ENCODE peak calls at places on chromosomes 13 and 19, in seven cellular contexts. One of them, this sample, is unnamed.

GRCh38 chr13:113722921-113723320 is 36.1 kb upstream of the TMEM255B start:
- DNase-seq in thoracic aorta: no peak
- DNase-seq in heart right ventricle: no peak
- DNase-seq in PC-3: no peak
- DNase-seq in MM.1S: no peak
- DNase-seq in HL-60: no peak
- DNase-seq in epithelial cell of esophagus: no peak
- DNase-seq in this sample: no peak

GRCh38 chr19:5153601-5154128 is 184.8 kb downstream of the KDM4B start:
- DNase-seq in thoracic aorta: no peak
- DNase-seq in heart right ventricle: no peak
- DNase-seq in PC-3: no peak
- DNase-seq in MM.1S: no peak
- DNase-seq in HL-60: no peak
- DNase-seq in epithelial cell of esophagus: no peak
- DNase-seq in this sample: no peak

GRCh38 chr19:16749326-16749725 is 29.7 kb downstream of the NWD1 start:
- DNase-seq in thoracic aorta: no peak
- DNase-seq in heart right ventricle: no peak
- DNase-seq in PC-3: no peak
- DNase-seq in MM.1S: no peak
- DNase-seq in HL-60: no peak
- DNase-seq in epithelial cell of esophagus: no peak
- DNase-seq in this sample: no peak

GRCh38 chr13:98549006-98549727 is 27.7 kb downstream of the STK24 start:
- DNase-seq in thoracic aorta: no peak
- DNase-seq in heart right ventricle: no peak
- DNase-seq in PC-3: peak; percentile 29
- DNase-seq in MM.1S: no peak
- DNase-seq in HL-60: peak; percentile 43
- DNase-seq in epithelial cell of esophagus: peak; percentile 86
- DNase-seq in this sample: no peak

GRCh38 chr19:33048806-33049676 is 15.6 kb downstream of the RHPN2 start:
- DNase-seq in thoracic aorta: no peak
- DNase-seq in heart right ventricle: no peak
- DNase-seq in PC-3: peak; percentile 18
- DNase-seq in MM.1S: no peak
- DNase-seq in HL-60: no peak
- DNase-seq in epithelial cell of esophagus: peak; percentile 52
- DNase-seq in this sample: no peak

GRCh38 chr19:50414850-50415660 is 3.7 kb upstream of the SPIB start:
- DNase-seq in thoracic aorta: no peak
- DNase-seq in heart right ventricle: peak; percentile 80
- DNase-seq in PC-3: peak; percentile 24
- DNase-seq in MM.1S: peak; percentile 12
- DNase-seq in HL-60: peak; percentile 66
- DNase-seq in epithelial cell of esophagus: peak; percentile 64
- DNase-seq in this sample: peak; percentile 25

GRCh38 chr13:62088155-62088554 is 672.5 kb upstream of the PCDH20 start:
- DNase-seq in thoracic aorta: no peak
- DNase-seq in heart right ventricle: no peak
- DNase-seq in PC-3: no peak
- DNase-seq in MM.1S: no peak
- DNase-seq in HL-60: no peak
- DNase-seq in epithelial cell of esophagus: no peak
- DNase-seq in this sample: no peak

GRCh38 chr19:15549581-15549980 is 41.3 kb downstream of the CYP4F22 start:
- DNase-seq in thoracic aorta: no peak
- DNase-seq in heart right ventricle: no peak
- DNase-seq in PC-3: no peak
- DNase-seq in MM.1S: no peak
- DNase-seq in HL-60: no peak
- DNase-seq in epithelial cell of esophagus: no peak
- DNase-seq in this sample: no peak

GRCh38 chr19:29532956-29533355 is 7.2 kb downstream of the VSTM2B start:
- DNase-seq in thoracic aorta: no peak
- DNase-seq in heart right ventricle: no peak
- DNase-seq in PC-3: no peak
- DNase-seq in MM.1S: no peak
- DNase-seq in HL-60: no peak
- DNase-seq in epithelial cell of esophagus: no peak
- DNase-seq in this sample: no peak

GRCh38 chr13:78709028-78709427 is 50.1 kb upstream of the OBI1 start:
- DNase-seq in thoracic aorta: no peak
- DNase-seq in heart right ventricle: no peak
- DNase-seq in PC-3: peak; percentile 79
- DNase-seq in MM.1S: no peak
- DNase-seq in HL-60: no peak
- DNase-seq in epithelial cell of esophagus: peak; percentile 68
- DNase-seq in this sample: no peak

GRCh38 chr13:43291289-43292055 is 268.1 kb downstream of the DNAJC15 start:
- DNase-seq in thoracic aorta: no peak
- DNase-seq in heart right ventricle: no peak
- DNase-seq in PC-3: no peak
- DNase-seq in MM.1S: peak; percentile 26
- DNase-seq in HL-60: no peak
- DNase-seq in epithelial cell of esophagus: no peak
- DNase-seq in this sample: no peak

GRCh38 chr13:113671066-113672001 is 4.3 kb downstream of the GRK1 start:
- DNase-seq in thoracic aorta: no peak
- DNase-seq in heart right ventricle: no peak
- DNase-seq in PC-3: no peak
- DNase-seq in MM.1S: no peak
- DNase-seq in HL-60: no peak
- DNase-seq in epithelial cell of esophagus: no peak
- DNase-seq in this sample: no peak

GRCh38 chr13:58619396-58620113 is 988.0 kb downstream of the PCDH17 start:
- DNase-seq in thoracic aorta: no peak
- DNase-seq in heart right ventricle: no peak
- DNase-seq in PC-3: no peak
- DNase-seq in MM.1S: peak; percentile 51
- DNase-seq in HL-60: no peak
- DNase-seq in epithelial cell of esophagus: no peak
- DNase-seq in this sample: no peak

GRCh38 chr13:45196622-45197021 is 4.2 kb downstream of the KCTD4 start:
- DNase-seq in thoracic aorta: no peak
- DNase-seq in heart right ventricle: no peak
- DNase-seq in PC-3: peak; percentile 63
- DNase-seq in MM.1S: peak; percentile 20
- DNase-seq in HL-60: no peak
- DNase-seq in epithelial cell of esophagus: peak; percentile 92
- DNase-seq in this sample: no peak

GRCh38 chr13:24038405-24038804 is 122.1 kb upstream of the SPATA13 start:
- DNase-seq in thoracic aorta: no peak
- DNase-seq in heart right ventricle: no peak
- DNase-seq in PC-3: peak; percentile 56
- DNase-seq in MM.1S: no peak
- DNase-seq in HL-60: no peak
- DNase-seq in epithelial cell of esophagus: peak; percentile 53
- DNase-seq in this sample: no peak

GRCh38 chr19:44625531-44626066 is 12.2 kb downstream of the IGSF23 start:
- DNase-seq in thoracic aorta: no peak
- DNase-seq in heart right ventricle: no peak
- DNase-seq in PC-3: peak; percentile 31
- DNase-seq in MM.1S: no peak
- DNase-seq in HL-60: no peak
- DNase-seq in epithelial cell of esophagus: no peak
- DNase-seq in this sample: no peak

GRCh38 chr19:40691421-40692211 is 1.2 kb upstream of the NUMBL start:
- DNase-seq in thoracic aorta: no peak
- DNase-seq in heart right ventricle: no peak
- DNase-seq in PC-3: no peak
- DNase-seq in MM.1S: no peak
- DNase-seq in HL-60: no peak
- DNase-seq in epithelial cell of esophagus: no peak
- DNase-seq in this sample: peak; percentile 3

GRCh38 chr19:58001895-58002369 is 688 bp downstream of the ZNF606 start:
- DNase-seq in thoracic aorta: no peak
- DNase-seq in heart right ventricle: no peak
- DNase-seq in PC-3: no peak
- DNase-seq in MM.1S: no peak
- DNase-seq in HL-60: no peak
- DNase-seq in epithelial cell of esophagus: peak; percentile 29
- DNase-seq in this sample: no peak

GRCh38 chr19:6754136-6754535 is 13.1 kb downstream of the SH2D3A start:
- DNase-seq in thoracic aorta: no peak
- DNase-seq in heart right ventricle: no peak
- DNase-seq in PC-3: no peak
- DNase-seq in MM.1S: no peak
- DNase-seq in HL-60: no peak
- DNase-seq in epithelial cell of esophagus: no peak
- DNase-seq in this sample: no peak

GRCh38 chr13:100394005-100394695 is 194.4 kb downstream of the GGACT start:
- DNase-seq in thoracic aorta: no peak
- DNase-seq in heart right ventricle: no peak
- DNase-seq in PC-3: no peak
- DNase-seq in MM.1S: peak; percentile 91
- DNase-seq in HL-60: no peak
- DNase-seq in epithelial cell of esophagus: no peak
- DNase-seq in this sample: peak; percentile 68

GRCh38 chr13:47426126-47426849 is 529.4 kb upstream of the HTR2A start:
- DNase-seq in thoracic aorta: no peak
- DNase-seq in heart right ventricle: no peak
- DNase-seq in PC-3: peak; percentile 81
- DNase-seq in MM.1S: no peak
- DNase-seq in HL-60: no peak
- DNase-seq in epithelial cell of esophagus: peak; percentile 61
- DNase-seq in this sample: no peak

GRCh38 chr19:1308718-1309117 is 23.0 kb downstream of the EFNA2 start:
- DNase-seq in thoracic aorta: no peak
- DNase-seq in heart right ventricle: no peak
- DNase-seq in PC-3: no peak
- DNase-seq in MM.1S: no peak
- DNase-seq in HL-60: no peak
- DNase-seq in epithelial cell of esophagus: no peak
- DNase-seq in this sample: no peak

GRCh38 chr19:51417107-51417806 is at the start of gene SIGLEC10:
- DNase-seq in thoracic aorta: no peak
- DNase-seq in heart right ventricle: peak; percentile 34
- DNase-seq in PC-3: peak; percentile 46
- DNase-seq in MM.1S: no peak
- DNase-seq in HL-60: peak; percentile 80
- DNase-seq in epithelial cell of esophagus: no peak
- DNase-seq in this sample: no peak

GRCh38 chr19:30879225-30879624 is 470.0 kb downstream of the TSHZ3 start:
- DNase-seq in thoracic aorta: no peak
- DNase-seq in heart right ventricle: no peak
- DNase-seq in PC-3: no peak
- DNase-seq in MM.1S: no peak
- DNase-seq in HL-60: no peak
- DNase-seq in epithelial cell of esophagus: no peak
- DNase-seq in this sample: no peak

GRCh38 chr13:36680918-36681317 is 7.1 kb downstream of the SERTM1 start:
- DNase-seq in thoracic aorta: no peak
- DNase-seq in heart right ventricle: no peak
- DNase-seq in PC-3: no peak
- DNase-seq in MM.1S: no peak
- DNase-seq in HL-60: no peak
- DNase-seq in epithelial cell of esophagus: no peak
- DNase-seq in this sample: no peak

GRCh38 chr19:16470911-16471811 is 609 bp downstream of the EPS15L1 start:
- DNase-seq in thoracic aorta: no peak
- DNase-seq in heart right ventricle: peak; percentile 25
- DNase-seq in PC-3: peak; percentile 42
- DNase-seq in MM.1S: peak; percentile 35
- DNase-seq in HL-60: peak; percentile 15
- DNase-seq in epithelial cell of esophagus: peak; percentile 74
- DNase-seq in this sample: no peak

GRCh38 chr19:2845107-2845506 is 3.8 kb downstream of the ZNF555 start:
- DNase-seq in thoracic aorta: no peak
- DNase-seq in heart right ventricle: no peak
- DNase-seq in PC-3: no peak
- DNase-seq in MM.1S: no peak
- DNase-seq in HL-60: no peak
- DNase-seq in epithelial cell of esophagus: no peak
- DNase-seq in this sample: no peak
- H3K4me3 ChIP-seq in thoracic aorta: no peak overlapping the region
- H3K4me3 ChIP-seq in heart right ventricle: no peak overlapping the region
- H3K4me3 ChIP-seq in PC-3: no peak overlapping the region
- H3K4me3 ChIP-seq in MM.1S: no peak overlapping the region
- H3K4me3 ChIP-seq in HL-60: no peak overlapping the region
- H3K4me3 ChIP-seq in epithelial cell of esophagus: no peak overlapping the region
- H3K4me3 ChIP-seq in this sample: no peak overlapping the region

GRCh38 chr13:48573213-48573612 is 40.3 kb upstream of the RCBTB2 start:
- DNase-seq in thoracic aorta: no peak
- DNase-seq in heart right ventricle: no peak
- DNase-seq in PC-3: no peak
- DNase-seq in MM.1S: no peak
- DNase-seq in HL-60: no peak
- DNase-seq in epithelial cell of esophagus: no peak
- DNase-seq in this sample: no peak

GRCh38 chr13:48574036-48574796 is 41.3 kb upstream of the RCBTB2 start:
- DNase-seq in thoracic aorta: no peak
- DNase-seq in heart right ventricle: no peak
- DNase-seq in PC-3: no peak
- DNase-seq in MM.1S: no peak
- DNase-seq in HL-60: no peak
- DNase-seq in epithelial cell of esophagus: peak; percentile 46
- DNase-seq in this sample: no peak

GRCh38 chr13:48570225-48570828 is 37.4 kb upstream of the RCBTB2 start:
- DNase-seq in thoracic aorta: no peak
- DNase-seq in heart right ventricle: no peak
- DNase-seq in PC-3: no peak
- DNase-seq in MM.1S: no peak
- DNase-seq in HL-60: no peak
- DNase-seq in epithelial cell of esophagus: no peak
- DNase-seq in this sample: no peak

GRCh38 chr13:48567521-48568331 is 34.8 kb upstream of the RCBTB2 start:
- DNase-seq in thoracic aorta: no peak
- DNase-seq in heart right ventricle: no peak
- DNase-seq in PC-3: no peak
- DNase-seq in MM.1S: no peak
- DNase-seq in HL-60: peak; percentile 83
- DNase-seq in epithelial cell of esophagus: peak; percentile 44
- DNase-seq in this sample: no peak

GRCh38 chr13:48571121-48571901 is 38.4 kb upstream of the RCBTB2 start:
- DNase-seq in thoracic aorta: no peak
- DNase-seq in heart right ventricle: no peak
- DNase-seq in PC-3: no peak
- DNase-seq in MM.1S: no peak
- DNase-seq in HL-60: no peak
- DNase-seq in epithelial cell of esophagus: no peak
- DNase-seq in this sample: peak; percentile 53
- H3K4me3 ChIP-seq in thoracic aorta: peak overlapping the region; percentile 64
- H3K4me3 ChIP-seq in heart right ventricle: no peak overlapping the region
- H3K4me3 ChIP-seq in PC-3: no peak overlapping the region
- H3K4me3 ChIP-seq in MM.1S: no peak overlapping the region
- H3K4me3 ChIP-seq in HL-60: no peak overlapping the region
- H3K4me3 ChIP-seq in epithelial cell of esophagus: no peak overlapping the region
- H3K4me3 ChIP-seq in this sample: peak overlapping the region; percentile 10

GRCh38 chr13:94704347-94705080 is 7.8 kb downstream of the SOX21 start:
- DNase-seq in thoracic aorta: no peak
- DNase-seq in heart right ventricle: no peak
- DNase-seq in PC-3: peak; percentile 30
- DNase-seq in MM.1S: no peak
- DNase-seq in HL-60: no peak
- DNase-seq in epithelial cell of esophagus: no peak
- DNase-seq in this sample: no peak
- H3K4me3 ChIP-seq in thoracic aorta: no peak overlapping the region
- H3K4me3 ChIP-seq in heart right ventricle: no peak overlapping the region
- H3K4me3 ChIP-seq in PC-3: no peak overlapping the region
- H3K4me3 ChIP-seq in MM.1S: no peak overlapping the region
- H3K4me3 ChIP-seq in HL-60: no peak overlapping the region
- H3K4me3 ChIP-seq in epithelial cell of esophagus: no peak overlapping the region
- H3K4me3 ChIP-seq in this sample: no peak overlapping the region

GRCh38 chr13:74562381-74562780 is 428.2 kb upstream of the KLF12 start:
- DNase-seq in thoracic aorta: no peak
- DNase-seq in heart right ventricle: no peak
- DNase-seq in PC-3: no peak
- DNase-seq in MM.1S: no peak
- DNase-seq in HL-60: no peak
- DNase-seq in epithelial cell of esophagus: no peak
- DNase-seq in this sample: no peak
- H3K4me3 ChIP-seq in thoracic aorta: no peak overlapping the region
- H3K4me3 ChIP-seq in heart right ventricle: no peak overlapping the region
- H3K4me3 ChIP-seq in PC-3: no peak overlapping the region
- H3K4me3 ChIP-seq in MM.1S: no peak overlapping the region
- H3K4me3 ChIP-seq in HL-60: no peak overlapping the region
- H3K4me3 ChIP-seq in epithelial cell of esophagus: no peak overlapping the region
- H3K4me3 ChIP-seq in this sample: no peak overlapping the region

This sample was measured in Jurkat, Clone E6-1.